ENCODE peak calls at places on chromosomes 13 and 19, in nine cellular contexts. One of them, this sample, is unnamed.

GRCh38 chr19:10769533-10770491 is 51.9 kb downstream of the DNM2 start:
- DNase-seq in HCT116: no peak
- DNase-seq in RPMI7951: peak; percentile 17
- DNase-seq in naive thymus-derived CD4-positive, alpha-beta T cell: peak; percentile 38
- DNase-seq in GM19239: no peak
- DNase-seq in neural crest cell: no peak
- DNase-seq in central memory CD4-positive, alpha-beta T cell: no peak
- DNase-seq in CD4-positive, alpha-beta T cell: no peak
- DNase-seq in CD4-positive, CD25-positive, alpha-beta regulatory T cell: peak; percentile 40
- DNase-seq in this sample: no peak

GRCh38 chr19:28313633-28314032 is 899.3 kb downstream of the UQCRFS1 start:
- DNase-seq in neural crest cell: no peak
- DNase-seq in naive thymus-derived CD4-positive, alpha-beta T cell: no peak
- DNase-seq in CD4-positive, alpha-beta T cell: no peak
- DNase-seq in central memory CD4-positive, alpha-beta T cell: no peak
- DNase-seq in CD4-positive, CD25-positive, alpha-beta regulatory T cell: no peak
- DNase-seq in GM19239: no peak
- DNase-seq in RPMI7951: peak; percentile 95
- DNase-seq in HCT116: no peak
- DNase-seq in this sample: no peak

GRCh38 chr19:16073481-16073880 is 2.8 kb upstream of the TPM4 start:
- DNase-seq in neural crest cell: no peak
- DNase-seq in HCT116: no peak
- DNase-seq in CD4-positive, CD25-positive, alpha-beta regulatory T cell: no peak
- DNase-seq in GM19239: no peak
- DNase-seq in naive thymus-derived CD4-positive, alpha-beta T cell: no peak
- DNase-seq in RPMI7951: no peak
- DNase-seq in central memory CD4-positive, alpha-beta T cell: no peak
- DNase-seq in CD4-positive, alpha-beta T cell: no peak
- DNase-seq in this sample: no peak

GRCh38 chr19:48623556-48624066 is 4.3 kb downstream of the SPHK2 start:
- DNase-seq in naive thymus-derived CD4-positive, alpha-beta T cell: no peak
- DNase-seq in CD4-positive, alpha-beta T cell: no peak
- DNase-seq in HCT116: no peak
- DNase-seq in CD4-positive, CD25-positive, alpha-beta regulatory T cell: no peak
- DNase-seq in GM19239: no peak
- DNase-seq in RPMI7951: no peak
- DNase-seq in neural crest cell: no peak
- DNase-seq in central memory CD4-positive, alpha-beta T cell: no peak
- DNase-seq in this sample: no peak

GRCh38 chr19:4732680-4733114 is 9.1 kb upstream of the DPP9 start:
- DNase-seq in neural crest cell: peak; percentile 33
- DNase-seq in RPMI7951: peak; percentile 67
- DNase-seq in HCT116: peak; percentile 58
- DNase-seq in naive thymus-derived CD4-positive, alpha-beta T cell: peak; percentile 64
- DNase-seq in CD4-positive, CD25-positive, alpha-beta regulatory T cell: peak; percentile 73
- DNase-seq in central memory CD4-positive, alpha-beta T cell: peak; percentile 53
- DNase-seq in CD4-positive, alpha-beta T cell: peak; percentile 11
- DNase-seq in GM19239: peak; percentile 73
- DNase-seq in this sample: peak; percentile 64

GRCh38 chr13:21233086-21233485 is 56.6 kb downstream of the MRPL57 start:
- DNase-seq in RPMI7951: no peak
- DNase-seq in CD4-positive, alpha-beta T cell: no peak
- DNase-seq in naive thymus-derived CD4-positive, alpha-beta T cell: no peak
- DNase-seq in CD4-positive, CD25-positive, alpha-beta regulatory T cell: peak; percentile 7
- DNase-seq in neural crest cell: no peak
- DNase-seq in HCT116: no peak
- DNase-seq in GM19239: no peak
- DNase-seq in central memory CD4-positive, alpha-beta T cell: no peak
- DNase-seq in this sample: no peak

GRCh38 chr19:13693933-13694332 is 70.4 kb upstream of the MRI1 start:
- DNase-seq in CD4-positive, alpha-beta T cell: no peak
- DNase-seq in naive thymus-derived CD4-positive, alpha-beta T cell: no peak
- DNase-seq in HCT116: no peak
- DNase-seq in CD4-positive, CD25-positive, alpha-beta regulatory T cell: no peak
- DNase-seq in GM19239: no peak
- DNase-seq in neural crest cell: no peak
- DNase-seq in central memory CD4-positive, alpha-beta T cell: no peak
- DNase-seq in RPMI7951: no peak
- DNase-seq in this sample: no peak

GRCh38 chr19:17266589-17266974 is 661 bp upstream of the BABAM1 start:
- DNase-seq in CD4-positive, CD25-positive, alpha-beta regulatory T cell: no peak
- DNase-seq in naive thymus-derived CD4-positive, alpha-beta T cell: no peak
- DNase-seq in RPMI7951: no peak
- DNase-seq in GM19239: no peak
- DNase-seq in central memory CD4-positive, alpha-beta T cell: no peak
- DNase-seq in CD4-positive, alpha-beta T cell: no peak
- DNase-seq in neural crest cell: no peak
- DNase-seq in HCT116: no peak
- DNase-seq in this sample: no peak

GRCh38 chr13:98664924-98665637 is 87.4 kb downstream of the SLC15A1 start:
- DNase-seq in CD4-positive, CD25-positive, alpha-beta regulatory T cell: no peak
- DNase-seq in naive thymus-derived CD4-positive, alpha-beta T cell: no peak
- DNase-seq in GM19239: no peak
- DNase-seq in neural crest cell: no peak
- DNase-seq in HCT116: peak; percentile 18
- DNase-seq in central memory CD4-positive, alpha-beta T cell: no peak
- DNase-seq in RPMI7951: no peak
- DNase-seq in CD4-positive, alpha-beta T cell: no peak
- DNase-seq in this sample: no peak

GRCh38 chr13:19845758-19846157 is 17.7 kb downstream of the ZMYM5 start:
- DNase-seq in naive thymus-derived CD4-positive, alpha-beta T cell: no peak
- DNase-seq in GM19239: no peak
- DNase-seq in neural crest cell: no peak
- DNase-seq in central memory CD4-positive, alpha-beta T cell: no peak
- DNase-seq in RPMI7951: peak; percentile 90
- DNase-seq in CD4-positive, CD25-positive, alpha-beta regulatory T cell: peak; percentile 11
- DNase-seq in CD4-positive, alpha-beta T cell: no peak
- DNase-seq in HCT116: peak; percentile 77
- DNase-seq in this sample: no peak

GRCh38 chr19:4183967-4184717 is 1.7 kb downstream of the ANKRD24 start:
- DNase-seq in RPMI7951: peak; percentile 33
- DNase-seq in HCT116: no peak
- DNase-seq in GM19239: no peak
- DNase-seq in naive thymus-derived CD4-positive, alpha-beta T cell: no peak
- DNase-seq in CD4-positive, CD25-positive, alpha-beta regulatory T cell: no peak
- DNase-seq in central memory CD4-positive, alpha-beta T cell: no peak
- DNase-seq in CD4-positive, alpha-beta T cell: no peak
- DNase-seq in neural crest cell: no peak
- DNase-seq in this sample: no peak

GRCh38 chr13:102073251-102073650 is 328.6 kb downstream of the FGF14 start:
- DNase-seq in HCT116: no peak
- DNase-seq in central memory CD4-positive, alpha-beta T cell: no peak
- DNase-seq in RPMI7951: no peak
- DNase-seq in neural crest cell: no peak
- DNase-seq in naive thymus-derived CD4-positive, alpha-beta T cell: no peak
- DNase-seq in CD4-positive, alpha-beta T cell: no peak
- DNase-seq in GM19239: no peak
- DNase-seq in CD4-positive, CD25-positive, alpha-beta regulatory T cell: no peak
- DNase-seq in this sample: no peak